ENCODE peak calls at places on chromosomes 3 and 15, in six cellular contexts. L, T, R, M, N and U are unnamed samples.

GRCh38 chr15:77457619-77458265 is 37.1 kb downstream of the HMG20A start:
- DNase-seq in L (no peak), T (no peak), R (no peak), M (no peak), N (no peak), U (no peak)

GRCh38 chr15:62912808-62913207 is 129.7 kb upstream of the TPM1 start:
- DNase-seq in L (no peak), T (no peak), R (no peak), M (peak; percentile 39), N (no peak), U (no peak)

GRCh38 chr15:36323607-36324006 is 255.8 kb upstream of the CDIN1 start:
- DNase-seq in L (no peak), T (no peak), R (no peak), M (no peak), N (no peak), U (no peak)

GRCh38 chr15:79875213-79875612 is 21.6 kb downstream of the MTHFS start:
- DNase-seq in L (no peak), T (no peak), R (no peak), M (no peak), N (no peak), U (no peak)

GRCh38 chr3:170953229-170953628 is 44.8 kb upstream of the EIF5A2 start:
- DNase-seq in L (no peak), T (no peak), R (no peak), M (no peak), N (no peak), U (no peak)

GRCh38 chr3:108441081-108441507 is 69.3 kb downstream of the MYH15 start:
- DNase-seq in L (no peak), T (no peak), R (no peak), M (no peak), N (no peak), U (no peak)

GRCh38 chr3:49411550-49411967 is 217 bp downstream of the RHOA start:
- DNase-seq in L (no peak), T (no peak), R (peak; percentile 66), M (no peak), N (no peak), U (no peak)

GRCh38 chr3:104987859-104988258 is 378.9 kb upstream of the ALCAM start:
- DNase-seq in L (no peak), T (no peak), R (no peak), M (no peak), N (no peak), U (no peak)

GRCh38 chr15:47987908-47988532 is 132.8 kb upstream of the SLC24A5 start:
- DNase-seq in L (no peak), T (peak; percentile 57), R (no peak), M (peak; percentile 4), N (no peak), U (no peak)

GRCh38 chr3:27533718-27534578 is 49.8 kb upstream of the SLC4A7 start:
- DNase-seq in L (peak; percentile 89), T (peak; percentile 90), R (peak; percentile 28), M (peak; percentile 95), N (no peak), U (peak; percentile 96)

GRCh38 chr3:183587337-183587736 is 31.8 kb upstream of the KLHL6 start:
- DNase-seq in L (no peak), T (no peak), R (no peak), M (no peak), N (no peak), U (no peak)

GRCh38 chr3:183586477-183586876 is 31.0 kb upstream of the KLHL6 start:
- DNase-seq in L (no peak), T (no peak), R (no peak), M (no peak), N (peak; percentile 7), U (no peak)

GRCh38 chr3:183591881-183592521 is 36.5 kb upstream of the KLHL6 start:
- DNase-seq in L (no peak), T (no peak), R (no peak), M (no peak), N (no peak), U (no peak)

GRCh38 chr3:183592820-183593219 is 37.3 kb upstream of the KLHL6 start:
- DNase-seq in L (no peak), T (no peak), R (no peak), M (no peak), N (peak; percentile 47), U (no peak)

DNA sequence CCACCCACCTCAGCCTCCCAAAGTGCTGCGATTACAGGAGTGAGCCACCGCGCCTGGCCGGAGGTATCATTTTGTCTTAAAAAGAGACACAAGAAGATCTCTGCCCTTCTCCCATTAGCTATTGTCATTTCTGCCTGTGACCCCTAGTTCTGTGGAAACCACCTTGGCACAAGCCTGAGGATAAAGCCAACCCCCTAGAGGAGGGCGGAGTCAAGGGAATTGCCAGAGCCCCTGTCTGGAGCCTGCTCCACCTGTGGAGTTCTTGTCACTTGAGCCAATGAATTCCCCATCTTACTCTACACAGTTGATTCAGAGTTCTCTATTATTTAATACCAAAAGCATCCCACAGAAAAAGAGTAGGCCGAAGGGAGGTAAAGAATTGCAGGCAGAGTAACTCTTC is 34.9 kb upstream of the KLHL6 start:
- DNase-seq in L (no peak), T (no peak), R (no peak), M (no peak), N (peak; percentile 31), U (no peak)
- H3K27ac ChIP-seq in L (no peak overlapping the region), T (no peak overlapping the region), R (no peak overlapping the region), M (no peak overlapping the region), N (no peak overlapping the region), U (no peak overlapping the region)

GRCh38 chr3:20154928-20155327 is 31.1 kb downstream of the SGO1 start:
- DNase-seq in L (no peak), T (no peak), R (no peak), M (no peak), N (no peak), U (no peak)

GRCh38 chr3:20161714-20162113 is 24.3 kb downstream of the SGO1 start:
- DNase-seq in L (no peak), T (no peak), R (no peak), M (no peak), N (no peak), U (no peak)

GRCh38 chr3:20160230-20160629 is 25.8 kb downstream of the SGO1 start:
- DNase-seq in L (no peak), T (no peak), R (no peak), M (no peak), N (no peak), U (no peak)
- H3K27ac ChIP-seq in L (no peak overlapping the region), T (no peak overlapping the region), R (no peak overlapping the region), M (no peak overlapping the region), N (no peak overlapping the region), U (no peak overlapping the region)

GRCh38 chr3:111608378-111608777 is 13.2 kb upstream of the ZBED2 start:
- DNase-seq in L (no peak), T (no peak), R (no peak), M (no peak), N (no peak), U (no peak)

GRCh38 chr3:111609700-111610099 is 14.6 kb upstream of the ZBED2 start:
- DNase-seq in L (no peak), T (no peak), R (no peak), M (no peak), N (no peak), U (no peak)

GRCh38 chr3:111613294-111613693 is 18.1 kb upstream of the ZBED2 start:
- DNase-seq in L (no peak), T (no peak), R (no peak), M (no peak), N (no peak), U (no peak)

GRCh38 chr3:111610189-111610588 is 15.0 kb upstream of the ZBED2 start:
- DNase-seq in L (no peak), T (no peak), R (no peak), M (no peak), N (no peak), U (no peak)

DNA sequence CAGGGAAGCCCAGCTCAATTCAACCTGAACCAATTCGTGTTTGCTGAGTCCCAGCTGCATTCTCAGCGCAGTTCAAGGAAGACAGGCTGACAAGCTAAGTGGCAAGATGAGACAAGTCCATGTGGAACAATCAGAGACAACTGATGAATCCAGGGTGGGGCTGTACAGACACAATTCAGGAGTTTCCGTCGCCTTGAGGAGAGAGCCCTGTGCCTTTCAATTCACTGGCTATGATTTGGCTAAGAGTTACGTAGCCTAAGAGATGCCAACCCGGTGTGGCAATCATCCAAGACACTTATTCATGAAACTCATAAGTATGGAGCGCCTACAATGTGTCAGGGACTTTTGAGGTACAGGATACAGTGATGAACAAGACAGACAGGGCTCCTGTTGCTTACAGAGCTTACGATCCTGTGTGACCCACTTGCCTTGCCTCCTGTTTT is 15.5 kb upstream of the ZBED2 start:
- DNase-seq in L (no peak), T (peak; percentile 75), R (no peak), M (no peak), N (no peak), U (peak; percentile 85)
- H3K27ac ChIP-seq in L (no peak overlapping the region), T (peak overlapping the region; percentile 81), R (peak overlapping the region; percentile 51), M (no peak overlapping the region), N (peak overlapping the region; percentile 48), U (peak overlapping the region; percentile 99)

GRCh38 chr3:185760550-185760949 is 64.3 kb downstream of the IGF2BP2 start:
- DNase-seq in L (no peak), T (no peak), R (no peak), M (no peak), N (no peak), U (no peak)

GRCh38 chr3:185758912-185759311 is 65.9 kb downstream of the IGF2BP2 start:
- DNase-seq in L (no peak), T (no peak), R (no peak), M (no peak), N (no peak), U (no peak)

GRCh38 chr3:185759523-185759922 is 65.3 kb downstream of the IGF2BP2 start:
- DNase-seq in L (no peak), T (no peak), R (no peak), M (no peak), N (no peak), U (no peak)

GRCh38 chr3:185757176-185757575 is 67.7 kb downstream of the IGF2BP2 start:
- DNase-seq in L (no peak), T (no peak), R (no peak), M (no peak), N (no peak), U (no peak)

GRCh38 chr3:185760091-185760490 is 64.8 kb downstream of the IGF2BP2 start:
- DNase-seq in L (no peak), T (no peak), R (no peak), M (no peak), N (no peak), U (no peak)
- H3K27ac ChIP-seq in L (no peak overlapping the region), T (peak overlapping the region; percentile 58), R (no peak overlapping the region), M (no peak overlapping the region), N (peak overlapping the region; percentile 14), U (peak overlapping the region; percentile 36)

GRCh38 chr15:34804776-34805175 is 9.4 kb upstream of the ACTC1 start:
- DNase-seq in L (no peak), T (no peak), R (no peak), M (no peak), N (no peak), U (no peak)
- H3K27ac ChIP-seq in L (no peak overlapping the region), T (no peak overlapping the region), R (no peak overlapping the region), M (no peak overlapping the region), N (no peak overlapping the region), U (no peak overlapping the region)

GRCh38 chr3:131072845-131073244 is 46.2 kb downstream of the NEK11 start:
- DNase-seq in L (peak; percentile 68), T (no peak), R (no peak), M (no peak), N (no peak), U (no peak)
- H3K27ac ChIP-seq in L (no peak overlapping the region), T (no peak overlapping the region), R (no peak overlapping the region), M (no peak overlapping the region), N (peak overlapping the region; percentile 51), U (no peak overlapping the region)